ENCODE peak calls at places on chromosomes 6 and 20, in five cellular contexts. B is spleen, Q is adrenal gland, W is upper lobe of right lung, S is stomach. N is an unnamed sample.

GRCh38 chr20:19823216-19823615 is 65.2 kb downstream of the RIN2 start:
- DNase-seq in B (no peak), Q (no peak), W (no peak), S (no peak), N (no peak)

GRCh38 chr6:73630401-73630800 is 23.4 kb downstream of the SLC17A5 start:
- DNase-seq in B (no peak), Q (no peak), W (no peak), S (no peak), N (no peak)

GRCh38 chr6:65566117-65566516 is 140.9 kb downstream of the EYS start:
- DNase-seq in B (no peak), Q (no peak), W (no peak), S (no peak), N (no peak)

GRCh38 chr20:32028647-32029372 is 18.6 kb downstream of the CCM2L start:
- DNase-seq in B (no peak), Q (no peak), W (no peak), S (no peak), N (no peak)

GRCh38 chr6:85460951-85461805 is 11.3 kb downstream of the NT5E start:
- DNase-seq in B (no peak), Q (no peak), W (no peak), S (no peak), N (no peak)

GRCh38 chr6:166736606-166737005 is 109.6 kb upstream of the RPS6KA2 start:
- DNase-seq in B (no peak), Q (no peak), W (no peak), S (no peak), N (no peak)

GRCh38 chr6:22151892-22152291 is 144.9 kb downstream of the PRL start:
- DNase-seq in B (no peak), Q (no peak), W (no peak), S (no peak), N (no peak)

GRCh38 chr20:46030290-46031013 is 1.4 kb downstream of the SLC12A5 start:
- DNase-seq in B (no peak), Q (no peak), W (no peak), S (no peak), N (no peak)

GRCh38 chr20:25017257-25017803 is 24.8 kb upstream of the APMAP start:
- DNase-seq in B (peak; percentile 54), Q (no peak), W (peak; percentile 91), S (peak; percentile 98), N (no peak)

GRCh38 chr6:136701011-136701410 is 91.3 kb downstream of the MAP3K5 start:
- DNase-seq in B (no peak), Q (no peak), W (no peak), S (no peak), N (no peak)

GRCh38 chr20:4633379-4633778 is 88.3 kb upstream of the PRND start:
- DNase-seq in B (no peak), Q (no peak), W (no peak), S (no peak), N (no peak)

GRCh38 chr20:53831228-53831627 is 237.6 kb upstream of the ZNF217 start:
- DNase-seq in B (no peak), Q (no peak), W (no peak), S (no peak), N (no peak)

GRCh38 chr20:59515013-59515905 is 89.1 kb upstream of the PHACTR3 start:
- DNase-seq in B (no peak), Q (peak; percentile 71), W (peak; percentile 83), S (peak; percentile 77), N (peak; percentile 88)

GRCh38 chr20:40287683-40288082 is 401.4 kb downstream of the MAFB start:
- DNase-seq in B (no peak), Q (no peak), W (no peak), S (no peak), N (no peak)

GRCh38 chr20:40286991-40287531 is 402.0 kb downstream of the MAFB start:
- DNase-seq in B (peak; percentile 68), Q (peak; percentile 48), W (peak; percentile 84), S (peak; percentile 70), N (no peak)

GRCh38 chr20:40279390-40279789 is 409.6 kb downstream of the MAFB start:
- DNase-seq in B (no peak), Q (peak; percentile 26), W (no peak), S (no peak), N (peak; percentile 69)

GRCh38 chr20:40284611-40285010 is 404.4 kb downstream of the MAFB start:
- DNase-seq in B (no peak), Q (no peak), W (no peak), S (no peak), N (no peak)

DNA sequence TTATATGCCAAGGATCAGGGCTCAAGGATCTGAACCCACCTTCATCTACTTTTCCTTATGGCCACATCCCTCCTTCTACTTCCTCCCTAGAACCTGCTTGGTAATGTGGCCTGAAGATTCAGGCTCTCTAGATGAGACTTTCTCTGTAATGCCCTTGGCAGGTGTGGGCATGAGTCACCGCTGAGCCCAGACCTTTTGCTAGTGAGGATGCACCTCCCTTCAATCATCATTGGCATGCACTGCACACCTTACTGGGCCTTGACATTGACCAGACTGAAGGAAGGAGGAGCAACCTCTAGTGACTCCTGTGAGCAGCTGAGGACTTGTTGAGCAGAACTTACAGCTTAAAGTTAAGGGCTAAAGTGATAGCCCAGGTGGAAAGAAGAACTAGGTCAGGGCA is 405.3 kb downstream of the MAFB start:
- DNase-seq in B (no peak), Q (no peak), W (no peak), S (no peak), N (no peak)
- H3K27ac ChIP-seq in B (no peak overlapping the region), Q (no peak overlapping the region), W (no peak overlapping the region), S (no peak overlapping the region), N (no peak overlapping the region)

GRCh38 chr6:113629940-113630339 is 227.2 kb upstream of the MARCKS start:
- DNase-seq in B (no peak), Q (no peak), W (no peak), S (no peak), N (no peak)

GRCh38 chr6:113630738-113631535 is 226.2 kb upstream of the MARCKS start:
- DNase-seq in B (no peak), Q (no peak), W (peak; percentile 57), S (no peak), N (no peak)

GRCh38 chr6:113632220-113632864 is 224.8 kb upstream of the MARCKS start:
- DNase-seq in B (no peak), Q (peak; percentile 35), W (no peak), S (peak; percentile 45), N (no peak)

GRCh38 chr6:113630365-113630737 is 226.8 kb upstream of the MARCKS start:
- DNase-seq in B (no peak), Q (no peak), W (no peak), S (no peak), N (no peak)

GRCh38 chr6:113631616-113632015 is 225.5 kb upstream of the MARCKS start:
- DNase-seq in B (no peak), Q (no peak), W (no peak), S (no peak), N (no peak)
- H3K27ac ChIP-seq in B (peak overlapping the region; percentile 89), Q (no peak overlapping the region), W (peak overlapping the region; percentile 69), S (peak overlapping the region; percentile 71), N (no peak overlapping the region)

GRCh38 chr6:32607988-32608298 is 18.3 kb upstream of the HLA-DRB1 start:
- DNase-seq in B (no peak), Q (no peak), W (no peak), S (no peak), N (no peak)

GRCh38 chr6:32610897-32611296 is 21.2 kb upstream of the HLA-DRB1 start:
- DNase-seq in B (no peak), Q (no peak), W (no peak), S (no peak), N (no peak)

GRCh38 chr6:32609391-32609730 is 19.7 kb upstream of the HLA-DRB1 start:
- DNase-seq in B (no peak), Q (no peak), W (no peak), S (no peak), N (no peak)

GRCh38 chr6:32608374-32608773 is 18.7 kb upstream of the HLA-DRB1 start:
- DNase-seq in B (no peak), Q (no peak), W (no peak), S (no peak), N (no peak)

DNA sequence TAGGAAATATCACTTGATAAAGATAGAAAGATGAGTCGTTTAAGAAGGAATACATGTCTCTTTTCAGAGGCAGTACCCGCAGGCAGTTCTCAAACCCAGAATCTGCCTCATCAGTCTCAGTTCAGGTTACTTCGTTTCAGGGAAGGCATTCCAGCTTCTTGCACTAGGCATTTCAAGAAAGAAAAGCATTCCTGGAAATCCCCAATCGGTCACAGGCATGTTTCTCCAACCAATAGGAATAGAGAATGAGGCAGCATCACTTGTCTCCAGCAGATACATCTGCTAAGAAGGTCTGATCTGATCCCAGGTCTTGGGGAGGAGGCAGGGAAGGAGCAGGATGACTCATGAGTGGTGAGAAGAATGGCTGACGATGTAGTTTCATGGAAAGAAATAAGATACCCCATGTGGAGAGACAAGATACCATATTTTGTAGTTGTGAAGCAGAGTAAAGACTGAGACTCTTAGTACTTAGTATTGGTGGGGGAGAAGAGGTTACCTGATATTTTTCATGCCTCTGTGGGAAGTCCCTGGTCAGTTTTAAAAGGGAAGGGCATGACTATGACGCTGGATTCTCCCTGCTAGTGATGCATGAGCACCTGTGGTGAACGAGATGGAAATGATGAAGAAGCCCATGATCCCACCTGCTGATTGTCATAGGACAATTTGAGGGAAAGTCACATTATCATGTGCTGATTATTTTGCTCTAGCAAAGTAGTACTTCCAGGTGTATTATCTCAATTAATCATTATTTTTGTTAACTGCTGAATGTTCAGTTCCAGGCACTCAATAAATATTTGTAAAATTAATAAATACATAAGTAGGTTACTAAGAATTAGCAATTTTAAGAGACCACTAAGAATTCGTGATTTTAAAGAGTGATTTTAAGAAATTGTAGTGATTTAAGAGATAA is 20.3 kb upstream of the HLA-DRB1 start:
- DNase-seq in B (peak; percentile 75), Q (peak; percentile 71), W (no peak), S (no peak), N (no peak)
- H3K27ac ChIP-seq in B (peak overlapping the region; percentile 84), Q (no peak overlapping the region), W (peak overlapping the region; percentile 88), S (no peak overlapping the region), N (peak overlapping the region; percentile 59)

GRCh38 chr6:35494161-35494563 is 2.7 kb downstream of the TEAD3 start:
- DNase-seq in B (no peak), Q (no peak), W (no peak), S (no peak), N (no peak)

GRCh38 chr6:35493307-35493983 is 3.4 kb downstream of the TEAD3 start:
- DNase-seq in B (no peak), Q (no peak), W (no peak), S (no peak), N (no peak)

GRCh38 chr6:35496851-35497570 is at the start of gene TEAD3:
- DNase-seq in B (peak; percentile 84), Q (peak; percentile 58), W (peak; percentile 90), S (peak; percentile 69), N (peak; percentile 43)

GRCh38 chr6:35496036-35496850 is 636 bp downstream of the TEAD3 start:
- DNase-seq in B (no peak), Q (no peak), W (peak; percentile 83), S (peak; percentile 54), N (no peak)

DNA sequence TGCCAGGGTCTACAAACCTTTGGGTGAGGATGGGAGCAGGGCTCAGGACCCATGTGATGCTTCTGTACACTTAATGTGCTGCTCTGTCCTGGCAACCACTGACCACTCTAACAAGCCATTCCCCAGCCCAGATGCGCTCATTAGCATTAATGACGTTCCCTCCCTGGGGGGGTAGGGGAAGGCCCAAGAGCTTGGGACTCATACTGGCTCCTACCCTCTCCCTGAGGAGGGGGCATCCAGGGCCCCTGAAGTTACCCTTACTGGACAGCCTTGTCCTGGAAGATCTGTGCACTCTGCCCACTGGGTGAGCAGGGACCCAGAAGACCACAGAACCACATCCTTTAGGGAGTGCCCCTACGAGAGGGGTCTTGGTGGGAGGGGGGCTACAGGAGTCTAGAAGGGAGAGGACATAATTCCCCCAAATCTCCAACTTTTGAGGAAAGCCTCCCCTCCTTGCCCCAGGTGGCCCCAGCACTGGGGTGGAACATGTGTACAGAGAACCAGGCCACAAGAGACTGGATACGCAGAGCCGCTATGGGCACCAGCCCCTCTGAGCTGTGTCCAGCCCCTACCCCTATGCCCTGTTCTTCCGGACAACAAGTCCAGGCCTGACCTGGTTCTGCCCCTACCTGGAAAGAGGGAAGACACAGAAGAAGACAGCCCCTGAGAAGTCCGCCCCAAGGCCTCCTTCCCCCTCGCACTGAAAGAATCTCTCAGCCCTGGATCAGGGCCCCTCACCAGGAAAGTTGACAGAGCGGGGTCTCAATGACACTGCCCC is 1.4 kb downstream of the TEAD3 start:
- DNase-seq in B (no peak), Q (no peak), W (no peak), S (no peak), N (no peak)
- H3K27ac ChIP-seq in B (peak overlapping the region; percentile 86), Q (no peak overlapping the region), W (peak overlapping the region; percentile 82), S (peak overlapping the region; percentile 87), N (peak overlapping the region; percentile 98)

N was measured in testis.